ENCODE peak calls at places on chromosomes 11 and 22, in six cellular contexts. M is brain microvascular endothelial cell, D is left ventricle myocardium inferior, Y is IMR-90, X is pancreas, I is tibial nerve. K is an unnamed sample.

GRCh38 chr11:111360150-111361043 is 18.7 kb downstream of the POU2AF1 start:
- DNase-seq in I (no peak), D (no peak), Y (no peak), X (peak; percentile 94), M (no peak), K (no peak)

GRCh38 chr11:110162216-110162615 is 69.0 kb downstream of the ZC3H12C start:
- DNase-seq in D (no peak), Y (peak; percentile 38), X (no peak), M (no peak), I (no peak), K (no peak)

GRCh38 chr22:40178417-40179409 is 988 bp downstream of the TNRC6B start:
- DNase-seq in X (no peak), D (peak; percentile 28), Y (peak; percentile 57), I (no peak), M (peak; percentile 31), K (no peak)

GRCh38 chr11:64007629-64008282 is 21.5 kb downstream of the OTUB1 start:
- DNase-seq in D (peak; percentile 84), X (peak; percentile 84), M (no peak), I (peak; percentile 33), Y (no peak), K (no peak)

GRCh38 chr11:77884186-77884828 is 63.4 kb downstream of the AAMDC start:
- DNase-seq in D (no peak), M (peak; percentile 13), Y (peak; percentile 85), I (no peak), X (no peak), K (peak; percentile 65)

GRCh38 chr11:101091781-101092180 is 37.8 kb downstream of the PGR start:
- DNase-seq in Y (no peak), I (no peak), M (no peak), X (no peak), D (no peak), K (no peak)

GRCh38 chr11:60485987-60486386 is 6.6 kb upstream of the MS4A12 start:
- DNase-seq in I (no peak), D (no peak), X (peak; percentile 23), Y (no peak), M (no peak), K (no peak)

GRCh38 chr11:6856871-6857270 is 6.0 kb upstream of the OR10A2 start:
- DNase-seq in X (no peak), D (no peak), Y (peak; percentile 54), M (no peak), I (no peak), K (no peak)

GRCh38 chr11:64230209-64230984 is at the start of gene DNAJC4:
- DNase-seq in X (peak; percentile 92), M (peak; percentile 82), I (peak; percentile 90), Y (peak; percentile 81), D (peak; percentile 93), K (no peak)

GRCh38 chr22:44824271-44824670 is 71.9 kb downstream of the ARHGAP8 start:
- DNase-seq in X (no peak), D (no peak), Y (no peak), I (no peak), M (no peak), K (no peak)

GRCh38 chr22:46143491-46144147 is 6.7 kb upstream of the PPARA start:
- DNase-seq in D (no peak), X (no peak), I (no peak), M (no peak), Y (no peak), K (no peak)

GRCh38 chr11:57460017-57460755 is at the start of gene RTN4RL2:
- DNase-seq in M (peak; percentile 20), X (peak; percentile 40), Y (peak; percentile 45), D (peak; percentile 48), I (no peak), K (no peak)

GRCh38 chr22:45867118-45867905 is 109.7 kb downstream of the WNT7B start:
- DNase-seq in M (no peak), X (no peak), D (no peak), Y (no peak), I (no peak), K (no peak)

GRCh38 chr11:93039841-93040240 is 70.4 kb downstream of the MTNR1B start:
- DNase-seq in X (no peak), M (no peak), Y (peak; percentile 36), I (no peak), D (no peak), K (no peak)

GRCh38 chr11:2827256-2827655 is 58.3 kb downstream of the CDKN1C start:
- DNase-seq in Y (peak; percentile 7), I (no peak), X (no peak), M (peak; percentile 31), D (peak; percentile 15), K (no peak)

GRCh38 chr11:64880240-64881001 is 2.0 kb upstream of the EHD1 start:
- DNase-seq in M (no peak), D (peak; percentile 52), X (no peak), Y (no peak), I (peak; percentile 54), K (no peak)

GRCh38 chr11:122235615-122236014 is 119.6 kb upstream of the BLID start:
- DNase-seq in I (no peak), X (peak; percentile 56), Y (peak; percentile 96), M (peak; percentile 33), D (no peak), K (peak; percentile 70)

GRCh38 chr11:19683141-19683805 is 29.4 kb upstream of the NAV2 start:
- DNase-seq in I (peak; percentile 32), Y (no peak), M (no peak), X (no peak), D (peak; percentile 71), K (no peak)

GRCh38 chr22:17237031-17237668 is 17.9 kb upstream of the ADA2 start:
- DNase-seq in X (no peak), Y (no peak), M (no peak), I (no peak), D (no peak), K (no peak)

GRCh38 chr22:20232237-20232598 is 35.9 kb downstream of the RTN4R start:
- DNase-seq in Y (no peak), M (no peak), X (no peak), D (no peak), I (no peak), K (no peak)

GRCh38 chr11:69301491-69302401 is 7.8 kb downstream of the MYEOV start:
- DNase-seq in D (no peak), X (no peak), Y (peak; percentile 91), I (no peak), M (peak; percentile 83), K (no peak)

GRCh38 chr22:38824587-38824986 is 19.2 kb downstream of the NPTXR start:
- DNase-seq in X (peak; percentile 35), Y (peak; percentile 75), I (no peak), M (peak; percentile 66), D (peak; percentile 38), K (no peak)

GRCh38 chr22:48316245-48316875 is 1511.3 kb downstream of the BRD1 start:
- DNase-seq in M (no peak), Y (no peak), D (no peak), I (no peak), X (no peak), K (no peak)

GRCh38 chr11:118834428-118835028 is 43.6 kb upstream of the DDX6 start:
- DNase-seq in Y (peak; percentile 23), D (no peak), M (no peak), X (no peak), I (no peak), K (no peak)

GRCh38 chr11:31809543-31809856 is 1.6 kb downstream of the PAX6 start:
- DNase-seq in M (no peak), I (no peak), Y (no peak), D (no peak), X (no peak), K (no peak)

GRCh38 chr11:130608267-130608666 is 159.8 kb downstream of the ADAMTS15 start:
- DNase-seq in X (no peak), Y (no peak), M (no peak), I (no peak), D (no peak), K (no peak)

GRCh38 chr11:7495997-7496545 is 10.8 kb downstream of the OLFML1 start:
- DNase-seq in X (no peak), D (no peak), I (no peak), Y (no peak), M (no peak), K (no peak)

GRCh38 chr11:78667462-78667861 is 92.8 kb upstream of the NARS2 start:
- DNase-seq in M (no peak), I (no peak), D (no peak), X (no peak), Y (no peak), K (no peak)

GRCh38 chr22:37735054-37735453 is 38.2 kb downstream of the TRIOBP start:
- DNase-seq in Y (no peak), X (no peak), M (no peak), D (peak; percentile 41), I (no peak), K (no peak)
- TF ChIP-seq CTCF in Y (peak; percentile 37), X (no peak), M (peak; percentile 60), D (peak; percentile 56), I (peak; percentile 48), K (peak; percentile 41)

GRCh38 chr11:66235141-66235540 is 33.3 kb upstream of the RAB1B start:
- DNase-seq in M (no peak), D (no peak), X (no peak), Y (no peak), I (no peak), K (no peak)
- H3K4me3 ChIP-seq in M (no peak overlapping the region), D (no peak overlapping the region), X (no peak overlapping the region), Y (no peak overlapping the region), I (no peak overlapping the region), K (no peak overlapping the region)

DNA sequence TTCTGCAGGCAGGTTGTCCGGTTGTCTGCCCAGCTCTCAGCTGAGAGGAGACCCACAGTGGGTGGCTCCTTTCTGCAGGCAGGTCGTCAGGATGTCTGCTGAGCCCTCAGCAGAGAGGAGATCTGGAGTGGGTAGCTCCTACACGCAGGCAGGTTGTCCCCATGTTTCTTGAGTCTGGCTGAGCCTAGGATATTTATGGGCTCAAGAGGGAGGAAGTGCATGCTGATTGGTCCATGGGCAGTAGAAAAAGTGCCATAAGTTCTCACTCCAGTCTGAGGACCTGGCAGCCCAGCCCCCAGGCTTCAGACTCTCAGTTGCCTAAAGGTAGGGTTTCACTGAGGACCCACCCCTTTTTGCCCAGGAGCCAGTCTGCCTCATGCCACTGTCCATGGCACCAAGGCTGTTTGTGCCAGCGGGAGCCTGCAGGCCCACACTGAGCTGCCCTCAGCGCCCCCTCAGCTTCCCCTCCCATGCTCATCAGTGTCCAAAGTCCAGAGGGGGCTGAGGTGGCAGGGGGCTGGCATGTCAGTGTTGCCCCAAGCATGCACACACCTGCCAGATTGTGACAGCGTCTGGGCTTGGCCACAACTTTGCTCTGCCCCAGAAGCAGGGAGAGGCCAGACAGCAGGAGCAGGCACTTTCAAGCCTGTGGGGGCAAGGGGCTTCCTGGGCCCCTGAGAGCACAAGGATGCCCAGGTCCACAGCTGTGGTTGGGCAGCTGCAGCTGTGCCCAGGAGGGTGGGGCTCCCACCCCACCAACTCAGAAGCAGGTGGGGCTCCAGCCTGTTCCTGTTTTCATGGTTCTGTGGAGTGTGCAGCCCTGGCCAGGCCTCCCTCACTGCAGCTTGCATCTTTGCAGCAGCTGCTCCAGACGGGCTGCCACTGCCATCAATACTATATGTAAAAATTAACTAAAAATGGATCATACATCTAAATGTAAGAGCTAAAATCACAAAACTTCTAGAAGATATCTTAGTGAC is 3.8 kb upstream of the RNF141 start:
- DNase-seq in I (no peak), D (no peak), Y (no peak), M (no peak), X (no peak), K (no peak)
- TF ChIP-seq CTCF in I (no peak), D (no peak), Y (no peak), M (no peak), X (no peak), K (no peak)

DNA sequence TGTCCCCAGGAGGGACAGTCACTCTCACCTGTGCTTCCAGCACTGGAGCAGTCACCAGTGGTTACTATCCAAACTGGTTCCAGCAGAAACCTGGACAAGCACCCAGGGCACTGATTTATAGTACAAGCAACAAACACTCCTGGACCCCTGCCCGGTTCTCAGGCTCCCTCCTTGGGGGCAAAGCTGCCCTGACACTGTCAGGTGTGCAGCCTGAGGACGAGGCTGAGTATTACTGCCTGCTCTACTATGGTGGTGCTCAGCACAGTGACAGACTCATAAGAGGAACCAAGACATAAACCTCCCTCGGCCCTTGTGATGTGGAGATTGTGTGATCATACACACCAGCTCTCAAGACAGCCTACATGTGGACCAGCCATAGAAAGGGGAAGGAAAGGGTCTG is 113.3 kb downstream of the ZNF280B start:
- DNase-seq in Y (no peak), X (no peak), D (no peak), M (no peak), I (no peak), K (no peak)
- H3K4me3 ChIP-seq in Y (no peak overlapping the region), X (no peak overlapping the region), D (no peak overlapping the region), M (no peak overlapping the region), I (no peak overlapping the region), K (no peak overlapping the region)

K was measured in AG04449.